ENCODE peak calls at places on chromosome 21, in six cellular contexts. D is IMR-90, E is A549, R is endothelial cell of umbilical vein, C is upper lobe of left lung, O is body of pancreas. J is an unnamed sample.

GRCh38 chr21:26130249-26130896 is 40.2 kb downstream of the APP start:
- DNase-seq in D (peak), E (no peak), R (no peak), C (no peak), O (no peak), J (no peak)

GRCh38 chr21:44967082-44968047 is 27.5 kb downstream of the SLX9 start:
- DNase-seq in D (no peak), E (no peak), R (no peak), C (no peak), O (no peak), J (peak)

GRCh38 chr21:25330266-25330665 is 277.0 kb downstream of the MRPL39 start:
- DNase-seq in D (peak), E (no peak), R (no peak), C (no peak), O (no peak), J (no peak)

GRCh38 chr21:34805157-34805556 is 136.4 kb downstream of the CLIC6 start:
- DNase-seq in D (no peak), E (no peak), R (no peak), C (no peak), O (no peak), J (no peak)

GRCh38 chr21:20004353-20004752 is 993.9 kb upstream of the NCAM2 start:
- DNase-seq in D (no peak), E (no peak), R (peak), C (no peak), O (no peak), J (no peak)

GRCh38 chr21:41431788-41432548 is 5.9 kb downstream of the MX1 start:
- DNase-seq in D (no peak), E (no peak), R (no peak), C (no peak), O (no peak), J (no peak)

GRCh38 chr21:15935530-15935929 is 205.7 kb downstream of the USP25 start:
- DNase-seq in D (no peak), E (no peak), R (peak), C (no peak), O (no peak), J (no peak)

GRCh38 chr21:45479691-45480675 is 62.3 kb downstream of the SLC19A1 start:
- DNase-seq in D (no peak), E (no peak), R (no peak), C (peak), O (no peak), J (no peak)

GRCh38 chr21:36127250-36127904 is 7.5 kb upstream of the CBR3 start:
- DNase-seq in D (no peak), E (no peak), R (no peak), C (no peak), O (no peak), J (no peak)

GRCh38 chr21:33988237-33988835 is 72.7 kb upstream of the ATP5PO start:
- DNase-seq in D (no peak), E (no peak), R (no peak), C (no peak), O (no peak), J (no peak)

GRCh38 chr21:26116456-26117011 is 54.0 kb downstream of the APP start:
- DNase-seq in D (peak), E (no peak), R (no peak), C (no peak), O (peak), J (no peak)

GRCh38 chr21:46157987-46158451 is 2.6 kb upstream of the FTCD start:
- DNase-seq in D (no peak), E (no peak), R (no peak), C (peak), O (no peak), J (peak)

GRCh38 chr21:26445440-26445839 is 127.6 kb downstream of the CYYR1 start:
- DNase-seq in D (peak), E (no peak), R (no peak), C (no peak), O (no peak), J (no peak)

GRCh38 chr21:16377120-16377658 is 647.4 kb downstream of the USP25 start:
- DNase-seq in D (no peak), E (no peak), R (no peak), C (no peak), O (no peak), J (no peak)

GRCh38 chr21:36511484-36512227 is 31.7 kb upstream of the CLDN14 start:
- DNase-seq in D (peak), E (no peak), R (peak), C (no peak), O (no peak), J (no peak)

GRCh38 chr21:19340303-19340702 is 936.7 kb upstream of the TMPRSS15 start:
- DNase-seq in D (no peak), E (no peak), R (no peak), C (no peak), O (no peak), J (no peak)

GRCh38 chr21:26637346-26637745 is 64.3 kb upstream of the CYYR1 start:
- DNase-seq in D (no peak), E (no peak), R (no peak), C (no peak), O (no peak), J (no peak)

GRCh38 chr21:17989780-17990179 is 170.6 kb upstream of the C21orf91 start:
- DNase-seq in D (no peak), E (no peak), R (no peak), C (no peak), O (no peak), J (no peak)
- TF ChIP-seq POLR2A in D (no peak), E (no peak), R (no peak), C (no peak), O (no peak), J (no peak)

GRCh38 chr21:38741092-38741975 is 64.4 kb upstream of the ETS2 start:
- DNase-seq in D (no peak), E (no peak), R (no peak), C (no peak), O (no peak), J (no peak)
- H3K27ac ChIP-seq in D (no peak), E (no peak), R (no peak), C (no peak), O (no peak), J (no peak)

DNA sequence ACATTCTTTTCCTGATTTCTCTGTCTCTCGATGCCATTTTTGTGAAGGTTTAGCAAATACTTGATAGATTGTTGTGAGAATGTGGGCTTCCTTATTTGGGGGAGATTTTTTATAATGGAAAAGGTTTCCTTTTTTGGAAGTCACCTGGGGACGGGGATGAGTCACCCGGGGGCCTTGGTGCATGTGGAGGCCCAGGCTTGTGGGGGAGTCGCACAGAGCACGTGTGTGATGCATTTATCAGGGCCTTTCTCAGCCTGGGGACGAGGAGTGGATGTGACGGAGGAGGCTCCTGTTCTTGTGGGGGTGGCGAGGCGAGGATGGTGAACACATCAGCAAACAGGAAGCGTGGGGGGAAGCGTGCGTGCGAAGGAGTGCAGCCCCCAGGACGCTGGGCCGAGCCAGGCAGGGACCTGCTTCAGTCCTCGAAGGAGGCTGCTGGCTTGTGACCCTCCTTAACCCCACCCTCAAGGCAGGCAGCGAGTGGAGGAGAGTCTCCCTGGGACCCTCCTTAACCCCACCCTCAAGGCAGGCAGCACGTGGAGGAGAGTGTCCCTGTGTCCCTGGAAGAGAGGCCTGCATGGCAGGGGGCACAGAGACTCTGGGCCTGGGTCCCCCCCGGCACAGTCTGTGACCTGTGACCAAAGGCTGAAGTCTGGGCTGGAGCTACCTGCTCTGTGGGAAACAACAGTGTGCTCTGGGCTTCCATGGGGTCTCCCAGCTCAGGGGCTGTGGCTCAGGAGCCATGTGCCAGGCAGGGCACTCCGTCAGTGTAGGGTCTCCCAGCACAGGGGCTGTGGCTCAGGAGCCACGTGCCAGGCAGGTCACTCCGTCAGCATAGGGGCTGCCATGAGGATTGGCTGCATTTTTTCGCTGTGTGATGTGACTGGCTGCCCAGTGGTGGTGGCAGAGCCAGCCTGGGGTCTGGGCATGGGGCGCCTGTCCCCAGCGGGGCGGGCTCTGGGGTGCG is 57.2 kb downstream of the AGPAT3 start:
- DNase-seq in D (peak), E (no peak), R (no peak), C (peak), O (no peak), J (no peak)
- TF ChIP-seq POLR2A in D (no peak), E (no peak), R (no peak), C (no peak), O (no peak), J (no peak)

DNA sequence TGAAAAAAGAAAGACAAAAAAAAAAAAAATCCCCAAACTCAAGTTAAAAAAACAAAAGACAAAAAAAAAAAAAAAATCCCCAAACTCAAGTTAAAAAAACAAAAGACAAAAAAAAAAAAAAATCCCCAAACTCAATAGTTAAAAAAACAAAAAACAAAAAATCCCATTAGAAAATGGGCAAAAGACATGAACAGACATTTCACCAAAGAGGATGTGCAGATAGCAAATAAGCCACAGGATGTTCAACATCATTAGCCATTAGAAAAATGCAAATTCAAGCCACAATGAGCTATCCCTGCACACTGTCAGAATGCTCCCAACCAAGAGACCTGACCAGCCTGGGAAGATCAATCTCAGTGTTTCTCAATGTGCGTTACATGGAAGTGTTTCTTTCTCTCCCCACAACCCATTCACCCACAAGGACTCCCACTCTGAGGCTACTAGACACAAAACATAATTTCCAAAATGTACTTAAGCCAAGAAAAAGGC is 33.9 kb downstream of the MRAP start:
- DNase-seq in D (no peak), E (no peak), R (no peak), C (no peak), O (no peak), J (no peak)
- H3K27ac ChIP-seq in D (no peak), E (no peak), R (no peak), C (no peak), O (no peak), J (no peak)

GRCh38 chr21:42837421-42838211 is 41.7 kb downstream of the WDR4 start:
- DNase-seq in D (no peak), E (no peak), R (no peak), C (peak), O (no peak), J (peak)
- TF ChIP-seq POLR2A in D (no peak), E (no peak), R (no peak), C (no peak), O (no peak), J (no peak)